ENCODE peak calls at places on chromosome 21, in nine cellular contexts. One of them, this sample, is unnamed.
A peak's percentile ranks its signal among the peaks of the same experiment; 100 is the strongest.

GRCh38 chr21:43758132-43758619 is 17.9 kb downstream of the CSTB start:
- DNase-seq in fibroblast of mammary gland: peak; percentile 71
- DNase-seq in kidney epithelial cell: no peak
- DNase-seq in WTC11: no peak
- DNase-seq in foreskin fibroblast: peak; percentile 57
- DNase-seq in fibroblast of pulmonary artery: peak; percentile 84
- DNase-seq in Peyer's patch: no peak
- DNase-seq in nephron progenitor cell: no peak
- DNase-seq in omental fat pad: no peak
- DNase-seq in this sample: no peak

GRCh38 chr21:15437873-15438272 is 291.9 kb upstream of the USP25 start:
- DNase-seq in fibroblast of mammary gland: peak; percentile 88
- DNase-seq in kidney epithelial cell: peak; percentile 56
- DNase-seq in WTC11: no peak
- DNase-seq in foreskin fibroblast: no peak
- DNase-seq in fibroblast of pulmonary artery: peak; percentile 57
- DNase-seq in Peyer's patch: no peak
- DNase-seq in nephron progenitor cell: no peak
- DNase-seq in omental fat pad: no peak
- DNase-seq in this sample: no peak

GRCh38 chr21:26115346-26115745 is 55.2 kb downstream of the APP start:
- DNase-seq in fibroblast of mammary gland: no peak
- DNase-seq in kidney epithelial cell: no peak
- DNase-seq in WTC11: no peak
- DNase-seq in foreskin fibroblast: no peak
- DNase-seq in fibroblast of pulmonary artery: peak; percentile 70
- DNase-seq in Peyer's patch: no peak
- DNase-seq in nephron progenitor cell: no peak
- DNase-seq in omental fat pad: no peak
- DNase-seq in this sample: no peak

GRCh38 chr21:17387030-17387617 is 125.7 kb upstream of the CXADR start:
- DNase-seq in fibroblast of mammary gland: peak; percentile 67
- DNase-seq in kidney epithelial cell: no peak
- DNase-seq in WTC11: peak; percentile 14
- DNase-seq in foreskin fibroblast: peak; percentile 20
- DNase-seq in fibroblast of pulmonary artery: peak; percentile 80
- DNase-seq in Peyer's patch: no peak
- DNase-seq in nephron progenitor cell: peak; percentile 57
- DNase-seq in omental fat pad: peak; percentile 35
- DNase-seq in this sample: peak; percentile 14

GRCh38 chr21:45640888-45641479 is 2.5 kb upstream of the PCBP3 start:
- DNase-seq in fibroblast of mammary gland: peak; percentile 72
- DNase-seq in kidney epithelial cell: no peak
- DNase-seq in WTC11: peak; percentile 62
- DNase-seq in foreskin fibroblast: peak; percentile 53
- DNase-seq in fibroblast of pulmonary artery: peak; percentile 71
- DNase-seq in Peyer's patch: peak; percentile 37
- DNase-seq in nephron progenitor cell: no peak
- DNase-seq in omental fat pad: no peak
- DNase-seq in this sample: no peak

GRCh38 chr21:42670884-42671283 is 17.5 kb downstream of the PDE9A start:
- DNase-seq in fibroblast of mammary gland: no peak
- DNase-seq in kidney epithelial cell: no peak
- DNase-seq in WTC11: no peak
- DNase-seq in foreskin fibroblast: no peak
- DNase-seq in fibroblast of pulmonary artery: no peak
- DNase-seq in Peyer's patch: no peak
- DNase-seq in nephron progenitor cell: no peak
- DNase-seq in omental fat pad: no peak
- DNase-seq in this sample: no peak

GRCh38 chr21:41868062-41868710 is 11.0 kb downstream of the PRDM15 start:
- DNase-seq in fibroblast of mammary gland: peak; percentile 86
- DNase-seq in kidney epithelial cell: no peak
- DNase-seq in WTC11: no peak
- DNase-seq in foreskin fibroblast: peak; percentile 69
- DNase-seq in fibroblast of pulmonary artery: no peak
- DNase-seq in Peyer's patch: peak; percentile 30
- DNase-seq in nephron progenitor cell: no peak
- DNase-seq in omental fat pad: no peak
- DNase-seq in this sample: no peak

GRCh38 chr21:15559612-15560011 is 170.2 kb upstream of the USP25 start:
- DNase-seq in fibroblast of mammary gland: no peak
- DNase-seq in kidney epithelial cell: no peak
- DNase-seq in WTC11: no peak
- DNase-seq in foreskin fibroblast: no peak
- DNase-seq in fibroblast of pulmonary artery: no peak
- DNase-seq in Peyer's patch: no peak
- DNase-seq in nephron progenitor cell: no peak
- DNase-seq in omental fat pad: no peak
- DNase-seq in this sample: no peak

GRCh38 chr21:34912022-34912933 is 136.8 kb downstream of the RUNX1 start:
- DNase-seq in fibroblast of mammary gland: no peak
- DNase-seq in kidney epithelial cell: no peak
- DNase-seq in WTC11: no peak
- DNase-seq in foreskin fibroblast: peak; percentile 67
- DNase-seq in fibroblast of pulmonary artery: no peak
- DNase-seq in Peyer's patch: no peak
- DNase-seq in nephron progenitor cell: no peak
- DNase-seq in omental fat pad: no peak
- DNase-seq in this sample: no peak

GRCh38 chr21:44295163-44295601 is 4.7 kb upstream of the PFKL start:
- DNase-seq in fibroblast of mammary gland: no peak
- DNase-seq in kidney epithelial cell: no peak
- DNase-seq in WTC11: no peak
- DNase-seq in foreskin fibroblast: no peak
- DNase-seq in fibroblast of pulmonary artery: no peak
- DNase-seq in Peyer's patch: no peak
- DNase-seq in nephron progenitor cell: no peak
- DNase-seq in omental fat pad: no peak
- DNase-seq in this sample: no peak

GRCh38 chr21:46156678-46157077 is 1.3 kb upstream of the FTCD start:
- DNase-seq in fibroblast of mammary gland: no peak
- DNase-seq in kidney epithelial cell: no peak
- DNase-seq in WTC11: no peak
- DNase-seq in foreskin fibroblast: no peak
- DNase-seq in fibroblast of pulmonary artery: no peak
- DNase-seq in Peyer's patch: no peak
- DNase-seq in nephron progenitor cell: no peak
- DNase-seq in omental fat pad: peak; percentile 7
- DNase-seq in this sample: no peak

GRCh38 chr21:30979054-30979453 is 59.2 kb downstream of the KRTAP19-8 start:
- DNase-seq in fibroblast of mammary gland: no peak
- DNase-seq in kidney epithelial cell: no peak
- DNase-seq in WTC11: no peak
- DNase-seq in foreskin fibroblast: no peak
- DNase-seq in fibroblast of pulmonary artery: no peak
- DNase-seq in Peyer's patch: no peak
- DNase-seq in nephron progenitor cell: no peak
- DNase-seq in omental fat pad: no peak
- DNase-seq in this sample: no peak
- TF ChIP-seq CTCF in fibroblast of mammary gland: no peak
- TF ChIP-seq CTCF in kidney epithelial cell: no peak
- TF ChIP-seq CTCF in WTC11: no peak
- TF ChIP-seq CTCF in foreskin fibroblast: no peak
- TF ChIP-seq CTCF in fibroblast of pulmonary artery: no peak
- TF ChIP-seq CTCF in Peyer's patch: no peak
- TF ChIP-seq CTCF in nephron progenitor cell: no peak
- TF ChIP-seq CTCF in omental fat pad: no peak
- TF ChIP-seq CTCF in this sample: no peak

GRCh38 chr21:23541571-23541970 is 2065.7 kb downstream of the MRPL39 start:
- DNase-seq in fibroblast of mammary gland: peak; percentile 0
- DNase-seq in kidney epithelial cell: no peak
- DNase-seq in WTC11: no peak
- DNase-seq in foreskin fibroblast: no peak
- DNase-seq in fibroblast of pulmonary artery: no peak
- DNase-seq in Peyer's patch: no peak
- DNase-seq in nephron progenitor cell: no peak
- DNase-seq in omental fat pad: no peak
- DNase-seq in this sample: no peak
- TF ChIP-seq CTCF in fibroblast of mammary gland: no peak
- TF ChIP-seq CTCF in kidney epithelial cell: no peak
- TF ChIP-seq CTCF in WTC11: no peak
- TF ChIP-seq CTCF in foreskin fibroblast: no peak
- TF ChIP-seq CTCF in fibroblast of pulmonary artery: no peak
- TF ChIP-seq CTCF in Peyer's patch: no peak
- TF ChIP-seq CTCF in nephron progenitor cell: no peak
- TF ChIP-seq CTCF in omental fat pad: no peak
- TF ChIP-seq CTCF in this sample: no peak

GRCh38 chr21:29025328-29025713 is 853 bp downstream of the USP16 start:
- DNase-seq in fibroblast of mammary gland: peak; percentile 55
- DNase-seq in kidney epithelial cell: no peak
- DNase-seq in WTC11: no peak
- DNase-seq in foreskin fibroblast: no peak
- DNase-seq in fibroblast of pulmonary artery: peak; percentile 15
- DNase-seq in Peyer's patch: no peak
- DNase-seq in nephron progenitor cell: no peak
- DNase-seq in omental fat pad: no peak
- DNase-seq in this sample: no peak

GRCh38 chr21:29029524-29029923 is 5.1 kb downstream of the USP16 start:
- DNase-seq in fibroblast of mammary gland: no peak
- DNase-seq in kidney epithelial cell: no peak
- DNase-seq in WTC11: no peak
- DNase-seq in foreskin fibroblast: no peak
- DNase-seq in fibroblast of pulmonary artery: no peak
- DNase-seq in Peyer's patch: no peak
- DNase-seq in nephron progenitor cell: no peak
- DNase-seq in omental fat pad: no peak
- DNase-seq in this sample: no peak

GRCh38 chr21:29022141-29022540 is 2.3 kb upstream of the USP16 start:
- DNase-seq in fibroblast of mammary gland: no peak
- DNase-seq in kidney epithelial cell: no peak
- DNase-seq in WTC11: no peak
- DNase-seq in foreskin fibroblast: no peak
- DNase-seq in fibroblast of pulmonary artery: no peak
- DNase-seq in Peyer's patch: no peak
- DNase-seq in nephron progenitor cell: no peak
- DNase-seq in omental fat pad: no peak
- DNase-seq in this sample: no peak

DNA sequence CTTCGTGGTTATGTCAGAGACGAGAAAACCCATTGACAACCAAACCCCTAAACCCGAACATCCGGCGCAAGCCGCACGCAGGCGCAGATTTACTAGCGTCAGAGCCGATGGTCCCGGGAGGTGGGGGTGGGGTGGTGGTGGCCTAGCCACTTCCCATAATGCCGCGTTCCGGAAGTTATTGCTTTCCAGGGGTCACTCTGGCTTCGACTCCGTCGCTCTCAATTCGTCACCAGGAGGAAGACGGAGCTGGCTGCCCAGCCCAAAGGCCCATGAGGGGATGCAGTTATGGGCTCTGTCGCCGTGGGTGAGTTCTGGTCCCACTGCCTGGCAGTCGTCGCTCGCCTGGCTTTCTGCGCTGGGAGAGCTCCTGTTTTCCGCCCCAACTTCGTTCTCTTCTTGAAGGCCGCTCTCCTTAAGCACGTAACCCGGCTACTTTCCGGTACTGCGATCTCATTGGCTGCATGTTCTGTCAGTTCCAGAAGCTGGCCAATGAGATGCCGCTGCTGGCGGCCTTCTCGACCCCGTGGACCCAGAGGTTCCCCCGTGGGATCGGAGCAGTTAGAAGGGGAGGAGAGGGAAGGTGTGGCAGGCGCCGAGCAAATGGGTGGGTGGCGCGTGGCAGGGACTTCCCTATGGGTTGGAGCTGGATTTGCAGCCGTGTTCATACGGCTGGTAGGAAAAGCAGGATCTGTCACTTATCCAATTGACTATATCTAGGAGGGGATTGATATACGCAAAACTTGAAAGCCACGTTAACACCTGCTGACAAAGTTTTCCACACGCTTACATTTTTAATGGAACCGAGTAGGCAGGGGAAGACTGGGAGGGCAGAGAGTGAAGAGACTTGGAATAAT is at the start of gene USP16:
- DNase-seq in fibroblast of mammary gland: peak; percentile 99
- DNase-seq in kidney epithelial cell: peak; percentile 92
- DNase-seq in WTC11: peak; percentile 89
- DNase-seq in foreskin fibroblast: peak; percentile 99
- DNase-seq in fibroblast of pulmonary artery: peak; percentile 100
- DNase-seq in Peyer's patch: peak; percentile 93
- DNase-seq in nephron progenitor cell: peak; percentile 95
- DNase-seq in omental fat pad: peak; percentile 88
- DNase-seq in this sample: peak; percentile 90
- TF ChIP-seq CTCF in fibroblast of mammary gland: peak; percentile 3
- TF ChIP-seq CTCF in kidney epithelial cell: no peak
- TF ChIP-seq CTCF in WTC11: no peak
- TF ChIP-seq CTCF in foreskin fibroblast: no peak
- TF ChIP-seq CTCF in fibroblast of pulmonary artery: no peak
- TF ChIP-seq CTCF in Peyer's patch: no peak
- TF ChIP-seq CTCF in nephron progenitor cell: no peak
- TF ChIP-seq CTCF in omental fat pad: no peak
- TF ChIP-seq CTCF in this sample: peak; percentile 21

GRCh38 chr21:30839304-30839703 is 9.7 kb upstream of the KRTAP7-1 start:
- DNase-seq in fibroblast of mammary gland: peak; percentile 18
- DNase-seq in kidney epithelial cell: no peak
- DNase-seq in WTC11: peak; percentile 73
- DNase-seq in foreskin fibroblast: no peak
- DNase-seq in fibroblast of pulmonary artery: peak; percentile 0
- DNase-seq in Peyer's patch: no peak
- DNase-seq in nephron progenitor cell: peak; percentile 47
- DNase-seq in omental fat pad: no peak
- DNase-seq in this sample: peak; percentile 33
- TF ChIP-seq CTCF in fibroblast of mammary gland: peak; percentile 22
- TF ChIP-seq CTCF in kidney epithelial cell: peak; percentile 67
- TF ChIP-seq CTCF in WTC11: peak; percentile 44
- TF ChIP-seq CTCF in foreskin fibroblast: no peak
- TF ChIP-seq CTCF in fibroblast of pulmonary artery: no peak
- TF ChIP-seq CTCF in Peyer's patch: no peak
- TF ChIP-seq CTCF in nephron progenitor cell: peak; percentile 59
- TF ChIP-seq CTCF in omental fat pad: no peak
- TF ChIP-seq CTCF in this sample: peak; percentile 75